ENCODE peak calls at places on chromosomes 1 and 21, in eight cellular contexts. E is HFF-Myc, M is choroid plexus epithelial cell, Z is H9, A is fibroblast of mammary gland, Y is tibial artery, H is transverse colon, X is IMR-90. R is an unnamed sample.

GRCh38 chr1:167871331-167871730 is 42.6 kb downstream of the ADCY10 start:
- DNase-seq in M (peak; percentile 65), X (peak; percentile 53), Y (no peak), H (no peak), Z (no peak), E (no peak), A (no peak), R (no peak)

GRCh38 chr1:42529724-42530161 is 66.7 kb downstream of the CCDC30 start:
- DNase-seq in H (peak; percentile 7), Y (no peak), M (peak; percentile 40), E (no peak), A (peak; percentile 95), X (peak; percentile 72), Z (no peak), R (peak; percentile 72)

GRCh38 chr1:161905269-161905884 is 118.3 kb downstream of the OLFML2B start:
- DNase-seq in M (peak; percentile 67), Z (no peak), Y (no peak), A (peak; percentile 47), H (peak; percentile 13), E (no peak), X (peak; percentile 20), R (peak; percentile 27)

GRCh38 chr1:22551591-22552370 is 11.5 kb upstream of the EPHA8 start:
- DNase-seq in Y (no peak), X (no peak), H (no peak), Z (no peak), M (no peak), E (no peak), A (no peak), R (no peak)

GRCh38 chr1:6961289-6961688 is 176.0 kb downstream of the CAMTA1 start:
- DNase-seq in Y (no peak), H (no peak), A (no peak), X (no peak), E (no peak), Z (no peak), M (no peak), R (no peak)

GRCh38 chr1:239647045-239647444 is 260.7 kb downstream of the CHRM3 start:
- DNase-seq in H (no peak), X (no peak), Z (no peak), A (no peak), Y (no peak), M (no peak), E (no peak), R (no peak)

GRCh38 chr1:178733972-178734371 is 8.9 kb downstream of the RALGPS2 start:
- DNase-seq in Y (no peak), H (no peak), M (no peak), X (no peak), A (peak; percentile 14), Z (no peak), E (no peak), R (no peak)

GRCh38 chr21:45709127-45709526 is 65.6 kb downstream of the PCBP3 start:
- DNase-seq in H (no peak), E (no peak), A (peak; percentile 50), Y (no peak), X (peak; percentile 30), Z (no peak), M (peak; percentile 3), R (no peak)

GRCh38 chr1:211939876-211940468 is 95.4 kb downstream of the INTS7 start:
- DNase-seq in Y (no peak), Z (no peak), X (no peak), H (no peak), M (no peak), A (no peak), E (no peak), R (no peak)

GRCh38 chr1:211942583-211942982 is 92.8 kb downstream of the INTS7 start:
- DNase-seq in M (no peak), X (no peak), Z (no peak), A (no peak), E (no peak), H (no peak), Y (no peak), R (no peak)

GRCh38 chr1:211948377-211948776 is 87.0 kb downstream of the INTS7 start:
- DNase-seq in M (no peak), Y (no peak), X (no peak), A (no peak), H (no peak), E (no peak), Z (no peak), R (no peak)

GRCh38 chr1:211947396-211948295 is 87.7 kb downstream of the INTS7 start:
- DNase-seq in M (no peak), Z (peak; percentile 46), A (no peak), Y (no peak), E (no peak), X (no peak), H (no peak), R (no peak)

DNA sequence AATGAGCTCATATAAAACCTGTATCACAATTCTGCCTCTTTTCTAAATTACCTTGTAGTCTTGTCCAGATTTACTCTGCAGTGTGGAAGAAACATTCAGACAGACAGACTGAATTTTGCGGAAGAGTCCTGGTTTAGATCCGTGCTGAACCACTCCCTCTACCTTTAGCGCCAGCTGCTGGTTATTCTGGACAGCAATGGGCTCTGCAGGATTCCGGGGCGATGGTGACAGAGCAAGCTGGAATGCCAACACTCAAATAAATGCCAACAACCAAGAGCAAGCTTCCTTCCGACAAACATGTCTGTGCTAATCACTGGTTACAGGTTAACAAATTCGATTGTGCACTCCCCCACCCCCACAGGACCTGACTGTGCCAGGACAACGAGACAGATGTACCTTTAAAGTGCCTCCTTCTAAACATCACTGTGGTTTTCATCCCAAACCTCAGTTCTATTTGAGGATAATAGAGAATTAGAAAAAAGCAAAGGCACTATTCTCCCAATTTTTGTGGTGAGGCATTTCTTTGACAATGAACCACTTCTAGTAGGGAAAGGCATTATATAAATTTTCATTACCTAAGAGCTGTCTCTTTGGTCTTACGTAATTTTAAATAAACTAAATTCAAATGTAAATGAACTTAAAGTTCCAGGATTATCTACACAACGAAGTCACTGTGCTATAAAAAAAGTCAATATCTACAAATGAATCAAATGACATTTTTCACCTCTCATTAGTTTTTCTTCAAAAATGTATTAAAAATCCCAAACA is 90.4 kb downstream of the INTS7 start:
- DNase-seq in Z (peak; percentile 59), Y (no peak), H (peak; percentile 74), A (peak; percentile 43), M (peak; percentile 27), X (peak; percentile 22), E (peak; percentile 4), R (peak; percentile 95)
- TF ChIP-seq CTCF in Z (peak; percentile 66), Y (no peak), H (peak; percentile 79), A (peak; percentile 47), M (peak; percentile 48), X (peak; percentile 29), E (peak; percentile 42), R (peak; percentile 95)

GRCh38 chr1:191517826-191518225 is 640.4 kb upstream of the RGS18 start:
- DNase-seq in Y (no peak), Z (no peak), H (no peak), E (no peak), A (no peak), X (no peak), M (no peak), R (no peak)
- TF ChIP-seq CTCF in Y (no peak), Z (peak; percentile 38), H (no peak), E (no peak), A (no peak), X (no peak), M (no peak), R (peak; percentile 5)

GRCh38 chr1:230863449-230863848 is 4.9 kb downstream of the C1orf198 start:
- DNase-seq in A (no peak), X (no peak), E (no peak), Y (no peak), H (no peak), M (no peak), Z (no peak), R (peak; percentile 11)

GRCh38 chr1:230858918-230859819 is 9.2 kb downstream of the C1orf198 start:
- DNase-seq in X (peak; percentile 84), E (no peak), Z (no peak), Y (no peak), H (no peak), M (peak; percentile 83), A (peak; percentile 59), R (no peak)

GRCh38 chr1:230860617-230861384 is 7.5 kb downstream of the C1orf198 start:
- DNase-seq in X (no peak), Z (no peak), A (no peak), Y (no peak), H (no peak), M (no peak), E (no peak), R (no peak)

GRCh38 chr1:230861970-230862595 is 6.2 kb downstream of the C1orf198 start:
- DNase-seq in Y (no peak), E (no peak), Z (no peak), X (peak; percentile 89), M (peak; percentile 67), H (no peak), A (peak; percentile 86), R (no peak)

GRCh38 chr1:230861489-230861888 is 6.8 kb downstream of the C1orf198 start:
- DNase-seq in Y (no peak), X (no peak), H (no peak), E (no peak), Z (peak; percentile 73), M (no peak), A (no peak), R (no peak)
- TF ChIP-seq CTCF in Y (no peak), X (no peak), H (no peak), E (peak; percentile 6), Z (peak; percentile 65), M (peak; percentile 29), A (peak; percentile 11), R (no peak)

GRCh38 chr1:15736666-15737229 is 690 bp downstream of the SLC25A34 start:
- DNase-seq in M (no peak), Z (no peak), X (no peak), H (peak; percentile 85), Y (no peak), E (no peak), A (no peak), R (no peak)

GRCh38 chr1:15735304-15736034 is 589 bp upstream of the SLC25A34 start:
- DNase-seq in E (no peak), Y (no peak), Z (no peak), X (no peak), M (no peak), A (no peak), H (peak; percentile 36), R (no peak)

GRCh38 chr1:15737324-15738319 is 1.6 kb downstream of the SLC25A34 start:
- DNase-seq in Y (no peak), Z (no peak), H (no peak), A (no peak), E (no peak), M (no peak), X (no peak), R (no peak)

GRCh38 chr1:15734901-15735300 is 1.2 kb upstream of the SLC25A34 start:
- DNase-seq in Z (no peak), H (no peak), X (no peak), A (no peak), E (no peak), Y (no peak), M (no peak), R (no peak)

DNA sequence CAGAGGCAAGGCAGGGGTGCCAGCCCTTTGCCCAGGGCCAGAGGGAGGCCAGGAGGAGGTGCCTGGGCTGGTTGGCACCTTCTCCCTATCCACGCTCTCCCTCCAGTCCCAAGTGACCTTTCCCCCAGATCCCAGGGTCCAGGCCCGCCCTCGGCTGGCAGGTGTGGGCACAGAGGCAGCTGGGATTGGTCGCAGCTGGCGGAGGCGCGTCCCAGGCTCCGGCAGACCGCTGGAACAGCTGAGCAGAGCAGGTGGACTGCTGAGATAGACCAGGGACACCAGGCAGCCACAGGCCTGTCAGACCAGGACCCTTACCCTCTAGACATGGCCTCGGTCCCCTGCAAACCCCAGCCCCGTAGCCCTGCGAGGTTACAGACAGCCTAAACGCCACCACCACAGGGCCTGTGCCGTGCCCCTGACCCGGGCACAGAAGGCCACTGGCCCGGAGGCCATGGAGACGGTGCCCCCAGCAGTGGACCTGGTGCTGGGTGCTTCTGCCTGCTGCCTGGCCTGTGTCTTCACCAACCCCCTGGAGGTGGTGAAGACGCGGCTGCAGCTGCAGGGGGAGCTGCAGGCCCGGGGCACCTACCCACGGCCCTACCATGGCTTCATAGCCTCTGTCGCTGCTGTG is at the start of gene SLC25A34:
- DNase-seq in H (peak; percentile 93), X (no peak), A (no peak), M (no peak), Y (no peak), E (no peak), Z (no peak), R (no peak)
- TF ChIP-seq CTCF in H (peak; percentile 23), X (no peak), A (no peak), M (no peak), Y (no peak), E (no peak), Z (peak; percentile 31), R (no peak)